ENCODE peak calls at places on chromosomes 13 and 19, in four cellular contexts. U is neuronal stem cell, J is mesenchymal stem cell, I is trophoblast cell. C is an unnamed sample.
A peak's percentile ranks its signal among the peaks of the same experiment; 100 is the strongest.

GRCh38 chr19:58577581-58578429 is 4.7 kb upstream of the MZF1 start:
- DNase-seq in U (no peak), J (no peak), I (no peak), C (no peak)

GRCh38 chr13:110396913-110397379 is 89.9 kb downstream of the COL4A2 start:
- DNase-seq in U (no peak), J (peak; percentile 100), I (peak; percentile 64), C (no peak)

GRCh38 chr19:41691268-41691970 is 3.3 kb upstream of the CEACAM7 start:
- DNase-seq in U (no peak), J (no peak), I (peak; percentile 26), C (peak; percentile 58)

GRCh38 chr13:22061371-22061805 is 390.5 kb downstream of the FGF9 start:
- DNase-seq in U (no peak), J (no peak), I (peak; percentile 78), C (no peak)

GRCh38 chr19:6611441-6611852 is 20.5 kb upstream of the CD70 start:
- DNase-seq in U (no peak), J (no peak), I (no peak), C (no peak)

GRCh38 chr19:18173572-18174294 is at the start of gene IFI30:
- DNase-seq in U (no peak), J (peak; percentile 69), I (peak; percentile 57), C (peak; percentile 84)

GRCh38 chr19:3382460-3383100 is 16.2 kb downstream of the NFIC start:
- DNase-seq in U (no peak), J (no peak), I (no peak), C (no peak)

GRCh38 chr13:44313674-44314073 is 60.0 kb upstream of the SERP2 start:
- DNase-seq in U (no peak), J (peak; percentile 91), I (peak; percentile 42), C (no peak)

GRCh38 chr13:102680842-102681725 is 13.8 kb downstream of the METTL21C start:
- DNase-seq in U (no peak), J (no peak), I (peak; percentile 37), C (no peak)

GRCh38 chr19:46732966-46733692 is 12.7 kb upstream of the FKRP start:
- DNase-seq in U (no peak), J (peak; percentile 76), I (no peak), C (no peak)

GRCh38 chr19:49738242-49738641 is 24.9 kb downstream of the TSKS start:
- DNase-seq in U (no peak), J (no peak), I (no peak), C (no peak)

GRCh38 chr19:13169769-13170168 is 19.6 kb downstream of the IER2 start:
- DNase-seq in U (no peak), J (peak; percentile 80), I (peak; percentile 99), C (no peak)

GRCh38 chr13:112833551-112834257 is 135.3 kb upstream of the MCF2L start:
- DNase-seq in U (no peak), J (no peak), I (no peak), C (no peak)

GRCh38 chr19:30219682-30220081 is 152.5 kb upstream of the ZNF536 start:
- DNase-seq in U (no peak), J (no peak), I (no peak), C (no peak)

GRCh38 chr19:42487025-42487797 is 41.1 kb downstream of the CEACAM1 start:
- DNase-seq in U (no peak), J (no peak), I (peak; percentile 58), C (no peak)

GRCh38 chr19:41821003-41821735 is 23.3 kb downstream of the LYPD4 start:
- DNase-seq in U (peak; percentile 41), J (no peak), I (peak; percentile 48), C (peak; percentile 27)

GRCh38 chr13:113211774-113212173 is 2.4 kb downstream of the CUL4A start:
- DNase-seq in U (no peak), J (no peak), I (no peak), C (no peak)

GRCh38 chr13:20997301-20998061 is 63.9 kb downstream of the LATS2 start:
- DNase-seq in U (no peak), J (peak; percentile 91), I (peak; percentile 89), C (peak; percentile 19)

GRCh38 chr19:38538386-38538785 is 79.4 kb downstream of the MAP4K1 start:
- DNase-seq in U (no peak), J (no peak), I (no peak), C (no peak)

GRCh38 chr13:38821753-38822551 is 135.1 kb downstream of the FREM2 start:
- DNase-seq in U (no peak), J (no peak), I (no peak), C (no peak)

GRCh38 chr19:38699027-38699346 is 45.3 kb downstream of the CAPN12 start:
- DNase-seq in U (no peak), J (no peak), I (no peak), C (no peak)

GRCh38 chr13:40388617-40389016 is 277.8 kb downstream of the FOXO1 start:
- DNase-seq in U (no peak), J (peak; percentile 33), I (no peak), C (no peak)

GRCh38 chr19:48965806-48966540 is 864 bp downstream of the FTL start:
- DNase-seq in U (peak; percentile 86), J (peak; percentile 85), I (peak; percentile 87), C (no peak)

GRCh38 chr19:38583219-38583984 is 34.4 kb downstream of the MAP4K1 start:
- DNase-seq in U (no peak), J (no peak), I (no peak), C (no peak)

GRCh38 chr13:98333481-98333880 is 156.4 kb upstream of the RNF113B start:
- DNase-seq in U (no peak), J (no peak), I (no peak), C (no peak)

GRCh38 chr13:44848956-44849748 is 140.1 kb downstream of the NUFIP1 start:
- DNase-seq in U (no peak), J (no peak), I (no peak), C (no peak)

GRCh38 chr13:72689181-72689696 is 38.2 kb downstream of the MZT1 start:
- DNase-seq in U (no peak), J (no peak), I (no peak), C (no peak)

GRCh38 chr19:11587302-11587972 is 9.8 kb upstream of the ZNF627 start:
- DNase-seq in U (peak; percentile 56), J (peak; percentile 71), I (peak; percentile 81), C (peak; percentile 33)

GRCh38 chr19:49210901-49211451 is 53.4 kb downstream of the TRPM4 start:
- DNase-seq in U (no peak), J (no peak), I (no peak), C (no peak)

GRCh38 chr13:77028202-77028601 is 1.2 kb upstream of the FBXL3 start:
- DNase-seq in U (no peak), J (peak; percentile 28), I (no peak), C (no peak)

GRCh38 chr13:103356226-103356864 is 290.1 kb upstream of the SLC10A2 start:
- DNase-seq in U (no peak), J (no peak), I (peak; percentile 83), C (no peak)

GRCh38 chr19:19269952-19270694 is 3.0 kb downstream of the TM6SF2 start:
- DNase-seq in U (no peak), J (no peak), I (no peak), C (no peak)

GRCh38 chr19:19274716-19275115 is 1.6 kb upstream of the TM6SF2 start:
- DNase-seq in U (no peak), J (no peak), I (no peak), C (no peak)

GRCh38 chr19:19270749-19271571 is 2.1 kb downstream of the TM6SF2 start:
- DNase-seq in U (no peak), J (no peak), I (no peak), C (no peak)

GRCh38 chr19:19274146-19274545 is 1.0 kb upstream of the TM6SF2 start:
- DNase-seq in U (no peak), J (no peak), I (no peak), C (no peak)

GRCh38 chr19:19271828-19272599 is 1.1 kb downstream of the TM6SF2 start:
- DNase-seq in U (no peak), J (no peak), I (no peak), C (no peak)
- H2BK12ac ChIP-seq in U (no peak overlapping the region), J (no peak overlapping the region), I (no peak overlapping the region), C (no peak overlapping the region)

DNA sequence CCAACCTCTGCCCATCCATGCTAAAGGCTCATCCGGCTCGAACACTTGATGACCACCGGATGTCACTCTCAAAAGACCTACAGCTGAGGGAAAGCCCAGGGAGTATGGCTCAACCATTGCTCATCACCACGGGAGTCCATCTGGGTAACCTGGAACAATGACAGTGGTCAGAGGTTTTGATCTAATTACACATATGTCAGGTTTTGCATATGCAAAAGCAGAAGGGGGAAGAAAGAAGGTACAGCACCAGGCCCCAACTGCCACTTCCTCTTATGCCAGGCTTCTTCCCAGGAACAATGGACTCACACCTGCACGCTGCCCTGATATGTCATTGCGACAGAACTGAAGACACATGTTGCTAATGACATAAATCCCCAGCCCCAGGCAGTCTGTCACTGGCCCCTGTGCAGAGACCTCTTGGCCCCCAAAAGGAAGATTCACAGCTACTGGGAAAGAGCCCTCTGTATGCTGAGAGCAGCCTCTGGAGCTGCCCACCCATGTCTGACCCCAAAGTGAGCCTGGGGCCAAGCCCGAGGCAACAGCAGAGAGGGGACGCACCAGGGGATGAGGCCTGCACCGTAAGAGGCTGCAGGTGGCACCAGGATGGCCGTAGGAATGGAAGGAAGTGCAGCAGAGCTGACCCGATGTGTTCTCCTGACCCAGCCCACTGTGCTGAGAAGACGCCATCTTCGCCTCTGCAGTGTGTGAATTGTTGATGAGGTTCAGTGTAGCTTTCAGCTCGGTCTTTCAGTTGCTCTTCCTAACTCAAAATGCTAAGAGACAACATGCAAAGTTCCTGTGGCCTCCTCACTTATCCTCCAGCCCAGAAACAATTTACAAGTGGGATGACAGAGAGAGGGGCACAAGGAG is 26.3 kb downstream of the EPS15L1 start:
- DNase-seq in U (no peak), J (peak; percentile 62), I (peak; percentile 81), C (no peak)
- H3K4me3 ChIP-seq in U (no peak overlapping the region), J (no peak overlapping the region), I (no peak overlapping the region), C (no peak overlapping the region)

GRCh38 chr13:30129411-30129810 is 177.9 kb downstream of the KATNAL1 start:
- DNase-seq in U (no peak), J (no peak), I (no peak), C (no peak)
- H2BK12ac ChIP-seq in U (no peak overlapping the region), J (no peak overlapping the region), I (peak overlapping the region; percentile 11), C (no peak overlapping the region)

DNA sequence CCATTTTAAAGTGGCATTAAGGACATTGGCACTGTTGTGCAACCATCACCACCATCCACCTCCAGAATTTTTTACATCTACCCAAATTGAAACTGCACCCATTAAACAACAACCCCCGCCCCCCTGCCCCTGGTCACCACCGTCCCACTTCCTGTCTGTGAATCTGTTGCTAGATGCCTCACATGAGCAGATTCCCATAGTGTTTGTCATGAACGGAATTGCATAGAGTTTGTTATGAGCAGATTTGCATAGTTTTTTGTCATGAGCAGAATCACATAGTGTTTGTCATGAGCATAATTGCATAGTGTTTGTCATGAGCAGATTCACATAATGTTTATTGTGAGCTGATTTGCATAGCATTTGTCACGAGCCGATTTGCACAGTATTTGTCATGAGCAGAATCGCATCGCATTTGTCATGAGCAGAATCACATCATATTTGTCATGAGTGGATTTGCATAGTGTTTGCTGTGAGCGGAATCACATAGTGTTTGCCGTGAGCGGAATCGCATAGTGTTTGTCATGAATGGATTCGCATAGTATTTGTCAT is 54.0 kb upstream of the GTF3A start:
- DNase-seq in U (no peak), J (peak; percentile 30), I (peak; percentile 6), C (no peak)
- H3K4me3 ChIP-seq in U (no peak overlapping the region), J (no peak overlapping the region), I (no peak overlapping the region), C (no peak overlapping the region)

DNA sequence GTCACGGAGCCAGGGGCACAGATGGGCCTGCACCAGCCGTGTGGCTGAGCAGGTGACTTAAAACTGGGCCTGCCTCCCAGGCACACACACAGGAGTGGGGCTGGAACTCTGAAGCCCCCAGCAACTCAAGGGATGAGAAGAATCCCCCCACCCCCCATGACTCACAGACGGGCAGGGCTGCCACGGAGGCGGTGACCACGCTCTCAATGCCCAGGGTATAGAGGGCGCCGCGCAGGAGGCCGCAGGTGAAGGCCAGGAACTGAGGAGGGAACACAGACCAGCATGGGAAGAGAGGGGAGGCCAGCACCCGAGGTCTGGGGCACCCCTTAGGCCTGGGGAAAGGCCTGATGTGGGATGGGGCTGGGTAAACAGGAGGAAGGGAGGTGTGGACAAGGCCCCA is 3.0 kb upstream of the NKPD1 start:
- DNase-seq in U (no peak), J (no peak), I (no peak), C (no peak)
- H2BK12ac ChIP-seq in U (no peak overlapping the region), J (no peak overlapping the region), I (no peak overlapping the region), C (peak overlapping the region; percentile 17)